ENCODE peak calls at places on chromosome 19, in ten cellular contexts. S is cardiac muscle cell, F is psoas muscle, N is testis, D is Peyer's patch, Z is neural progenitor cell, A is GM23338, I is breast epithelium, Q is tibial nerve, Y is endodermal cell. R is an unnamed sample. For H3K4me1, the result is how much of the 10 kb centered on the place peaks cover.

GRCh38 chr19:6340493-6341201 is 7.2 kb upstream of the ACER1 start:
- DNase-seq in S (no peak), F (no peak), N (no peak), D (no peak), Z (peak), A (peak), I (no peak), Q (no peak), Y (peak), R (no peak)

GRCh38 chr19:38944981-38945506 is 14.3 kb downstream of the MRPS12 start:
- DNase-seq in S (no peak), F (no peak), N (no peak), D (no peak), Z (no peak), A (peak), I (no peak), Q (no peak), Y (peak), R (no peak)

GRCh38 chr19:41214161-41214560 is 4.9 kb upstream of the AXL start:
- DNase-seq in S (no peak), F (no peak), N (no peak), D (no peak), Z (no peak), A (no peak), I (no peak), Q (no peak), Y (no peak), R (no peak)

GRCh38 chr19:6423499-6424189 is 967 bp downstream of the KHSRP start:
- DNase-seq in S (peak), F (no peak), N (peak), D (no peak), Z (peak), A (peak), I (no peak), Q (no peak), Y (peak), R (no peak)

GRCh38 chr19:49057636-49058234 is at the start of gene CGB7:
- DNase-seq in S (peak), F (peak), N (peak), D (peak), Z (peak), A (peak), I (peak), Q (peak), Y (peak), R (peak)

GRCh38 chr19:12996542-12997094 is 1.3 kb downstream of the NFIX start:
- DNase-seq in S (peak), F (no peak), N (no peak), D (no peak), Z (peak), A (peak), I (no peak), Q (peak), Y (peak), R (no peak)

GRCh38 chr19:13118424-13119193 is 545 bp downstream of the NACC1 start:
- DNase-seq in S (peak), F (peak), N (peak), D (peak), Z (peak), A (peak), I (no peak), Q (no peak), Y (peak), R (no peak)

GRCh38 chr19:5036733-5037681 is 68.1 kb downstream of the KDM4B start:
- DNase-seq in S (peak), F (peak), N (peak), D (no peak), Z (no peak), A (no peak), I (no peak), Q (peak), Y (no peak), R (no peak)

GRCh38 chr19:47700934-47701716 is 12.1 kb upstream of the EHD2 start:
- DNase-seq in S (no peak), F (no peak), N (no peak), D (no peak), Z (no peak), A (no peak), I (no peak), Q (no peak), Y (no peak), R (no peak)

GRCh38 chr19:44741841-44742352 is 6.6 kb upstream of the BCL3 start:
- DNase-seq in S (peak), F (peak), N (peak), D (peak), Z (peak), A (no peak), I (peak), Q (peak), Y (peak), R (no peak)

GRCh38 chr19:41265376-41266153 is 1.4 kb downstream of the HNRNPUL1 start:
- DNase-seq in S (peak), F (no peak), N (peak), D (peak), Z (peak), A (peak), I (no peak), Q (no peak), Y (peak), R (peak)

GRCh38 chr19:56273563-56274117 is 1.1 kb downstream of the EDDM13 start:
- DNase-seq in S (peak), F (no peak), N (no peak), D (no peak), Z (no peak), A (no peak), I (no peak), Q (no peak), Y (no peak), R (no peak)

GRCh38 chr19:7975037-7975436 is 30.4 kb downstream of the ELAVL1 start:
- DNase-seq in S (no peak), F (peak), N (no peak), D (no peak), Z (no peak), A (no peak), I (no peak), Q (no peak), Y (no peak), R (no peak)

GRCh38 chr19:40744554-40745401 is 5.5 kb downstream of the ACTMAP start:
- DNase-seq in S (no peak), F (no peak), N (no peak), D (no peak), Z (peak), A (peak), I (no peak), Q (no peak), Y (peak), R (no peak)

GRCh38 chr19:6387372-6387771 is 5.6 kb downstream of the GTF2F1 start:
- DNase-seq in S (no peak), F (no peak), N (no peak), D (no peak), Z (no peak), A (no peak), I (no peak), Q (no peak), Y (no peak), R (no peak)

GRCh38 chr19:3508771-3509535 is 2.8 kb downstream of the FZR1 start:
- DNase-seq in S (no peak), F (no peak), N (no peak), D (no peak), Z (no peak), A (no peak), I (no peak), Q (no peak), Y (no peak), R (no peak)

GRCh38 chr19:409006-409514 is at the start of gene C2CD4C:
- DNase-seq in S (peak), F (no peak), N (no peak), D (peak), Z (peak), A (peak), I (no peak), Q (no peak), Y (peak), R (peak)

GRCh38 chr19:31784631-31785237 is 435.5 kb upstream of the TSHZ3 start:
- DNase-seq in S (no peak), F (no peak), N (peak), D (no peak), Z (peak), A (no peak), I (no peak), Q (peak), Y (peak), R (no peak)

GRCh38 chr19:56403261-56403660 is 871 bp upstream of the ZNF583 start:
- DNase-seq in S (peak), F (no peak), N (no peak), D (no peak), Z (peak), A (no peak), I (no peak), Q (no peak), Y (no peak), R (no peak)

GRCh38 chr19:10544753-10545251 is 1.1 kb downstream of the ATG4D start:
- DNase-seq in S (no peak), F (no peak), N (no peak), D (peak), Z (peak), A (peak), I (no peak), Q (no peak), Y (peak), R (no peak)

GRCh38 chr19:18135712-18136584 is 17.0 kb upstream of the PIK3R2 start:
- DNase-seq in S (no peak), F (no peak), N (no peak), D (peak), Z (no peak), A (no peak), I (no peak), Q (no peak), Y (no peak), R (no peak)

GRCh38 chr19:29089315-29089855 is 123.6 kb downstream of the UQCRFS1 start:
- DNase-seq in S (no peak), F (no peak), N (no peak), D (no peak), Z (no peak), A (no peak), I (no peak), Q (no peak), Y (no peak), R (no peak)

GRCh38 chr19:12913871-12914690 is 5.0 kb downstream of the SYCE2 start:
- DNase-seq in S (peak), F (no peak), N (no peak), D (peak), Z (peak), A (no peak), I (peak), Q (peak), Y (peak), R (peak)

GRCh38 chr19:42173695-42174094 is 41.4 kb upstream of the POU2F2 start:
- DNase-seq in S (no peak), F (no peak), N (no peak), D (no peak), Z (no peak), A (no peak), I (no peak), Q (no peak), Y (no peak), R (no peak)

GRCh38 chr19:52535831-52536800 is 8.6 kb downstream of the ZNF808 start:
- DNase-seq in S (peak), F (peak), N (peak), D (peak), Z (peak), A (peak), I (peak), Q (peak), Y (peak), R (peak)

GRCh38 chr19:34851277-34851804 is 75.4 kb upstream of the ZNF30 start:
- DNase-seq in S (no peak), F (no peak), N (no peak), D (no peak), Z (no peak), A (peak), I (no peak), Q (no peak), Y (peak), R (no peak)

GRCh38 chr19:32456406-32456805 is 50.8 kb downstream of the DPY19L3 start:
- DNase-seq in S (no peak), F (no peak), N (no peak), D (no peak), Z (no peak), A (no peak), I (no peak), Q (no peak), Y (no peak), R (no peak)

GRCh38 chr19:33781536-33781935 is 15.1 kb upstream of the KCTD15 start:
- DNase-seq in S (no peak), F (no peak), N (no peak), D (no peak), Z (no peak), A (no peak), I (no peak), Q (no peak), Y (no peak), R (no peak)

DNA sequence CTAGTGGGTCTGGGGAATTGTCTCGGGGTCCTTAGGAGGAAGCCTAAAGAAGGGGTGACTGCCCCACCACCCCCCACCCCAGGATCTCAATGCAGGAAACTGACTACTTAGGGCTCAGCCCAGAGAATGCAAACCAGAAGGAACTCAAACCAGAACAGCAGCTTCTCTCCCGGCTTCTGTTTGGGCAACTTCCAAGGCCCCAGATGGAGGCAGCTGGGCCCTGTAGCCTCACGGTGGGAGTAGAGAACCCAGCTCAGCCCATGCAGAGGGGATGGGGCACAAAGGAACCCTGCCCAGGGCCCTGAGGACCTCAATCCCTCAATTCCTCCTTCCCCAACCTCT is 2.3 kb downstream of the ADGRE5 start:
- DNase-seq in S (peak), F (no peak), N (no peak), D (no peak), Z (no peak), A (no peak), I (no peak), Q (no peak), Y (no peak), R (no peak)
- H3K4me1 ChIP-seq in S (under half), F (under half), N (under half), D (under half), Z (under half), A (under half), I (under half), Q (under half), Y (under half), R (under half)

GRCh38 chr19:2422951-2423880 is 4.2 kb downstream of the TIMM13 start:
- DNase-seq in S (no peak), F (no peak), N (peak), D (no peak), Z (no peak), A (no peak), I (no peak), Q (no peak), Y (no peak), R (no peak)

GRCh38 chr19:2423913-2424685 is 3.3 kb downstream of the TIMM13 start:
- DNase-seq in S (no peak), F (no peak), N (no peak), D (no peak), Z (no peak), A (no peak), I (no peak), Q (no peak), Y (peak), R (no peak)

GRCh38 chr19:2425622-2426581 is 1.5 kb downstream of the TIMM13 start:
- DNase-seq in S (no peak), F (no peak), N (no peak), D (no peak), Z (no peak), A (no peak), I (no peak), Q (no peak), Y (peak), R (no peak)

GRCh38 chr19:2426661-2427322 is 594 bp downstream of the TIMM13 start:
- DNase-seq in S (peak), F (peak), N (peak), D (peak), Z (peak), A (peak), I (no peak), Q (no peak), Y (peak), R (peak)

DNA sequence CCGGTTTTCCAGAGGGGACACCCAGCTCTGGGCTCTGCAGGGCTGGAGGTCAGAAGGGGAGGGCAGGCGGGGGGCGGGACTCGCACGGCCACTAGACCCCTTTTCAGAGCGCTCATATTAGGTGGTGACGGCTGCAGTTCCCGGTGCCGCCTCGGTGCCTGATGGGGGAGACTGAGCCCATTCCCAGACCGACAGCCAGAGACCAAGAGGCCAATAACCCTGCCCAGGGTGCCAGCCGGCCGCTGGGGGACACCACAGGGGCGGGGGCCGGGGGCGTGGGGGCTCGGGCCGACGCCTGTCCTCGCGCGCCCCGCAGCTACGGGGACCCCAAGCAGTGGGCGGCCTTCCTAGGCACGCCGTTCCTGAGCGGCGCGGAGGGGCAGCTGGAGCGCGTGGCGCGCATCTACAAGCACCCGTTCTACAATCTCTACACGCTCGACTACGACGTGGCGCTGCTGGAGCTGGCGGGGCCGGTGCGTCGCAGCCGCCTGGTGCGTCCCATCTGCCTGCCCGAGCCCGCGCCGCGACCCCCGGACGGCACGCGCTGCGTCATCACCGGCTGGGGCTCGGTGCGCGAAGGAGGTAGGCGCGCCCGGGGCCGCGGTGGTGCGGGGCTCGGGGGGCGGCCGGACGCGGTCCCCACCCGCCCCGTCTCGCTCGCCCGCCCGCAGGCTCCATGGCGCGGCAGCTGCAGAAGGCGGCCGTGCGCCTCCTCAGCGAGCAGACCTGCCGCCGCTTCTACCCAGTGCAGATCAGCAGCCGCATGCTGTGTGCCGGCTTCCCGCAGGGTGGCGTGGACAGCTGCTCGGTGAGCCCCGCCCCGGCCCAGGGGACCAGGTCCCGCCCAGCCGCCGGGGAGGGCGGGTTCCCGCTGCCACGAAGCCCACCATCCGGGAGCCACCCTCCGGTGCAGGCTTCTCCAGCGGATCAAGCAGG is 2.4 kb downstream of the TIMM13 start:
- DNase-seq in S (peak), F (peak), N (peak), D (no peak), Z (peak), A (peak), I (no peak), Q (no peak), Y (peak), R (no peak)
- H3K27ac ChIP-seq in S (no peak), F (peak), N (no peak), D (no peak), Z (no peak), A (no peak), I (no peak), Q (no peak), Y (no peak), R (no peak)

GRCh38 chr19:2170987-2171348 is 7.2 kb downstream of the DOT1L start:
- DNase-seq in S (no peak), F (no peak), N (no peak), D (no peak), Z (no peak), A (no peak), I (no peak), Q (no peak), Y (no peak), R (no peak)
- H3K4me1 ChIP-seq in S (half or more), F (half or more), N (half or more), D (half or more), Z (under half), A (under half), I (under half), Q (half or more), Y (under half), R (half or more)

DNA sequence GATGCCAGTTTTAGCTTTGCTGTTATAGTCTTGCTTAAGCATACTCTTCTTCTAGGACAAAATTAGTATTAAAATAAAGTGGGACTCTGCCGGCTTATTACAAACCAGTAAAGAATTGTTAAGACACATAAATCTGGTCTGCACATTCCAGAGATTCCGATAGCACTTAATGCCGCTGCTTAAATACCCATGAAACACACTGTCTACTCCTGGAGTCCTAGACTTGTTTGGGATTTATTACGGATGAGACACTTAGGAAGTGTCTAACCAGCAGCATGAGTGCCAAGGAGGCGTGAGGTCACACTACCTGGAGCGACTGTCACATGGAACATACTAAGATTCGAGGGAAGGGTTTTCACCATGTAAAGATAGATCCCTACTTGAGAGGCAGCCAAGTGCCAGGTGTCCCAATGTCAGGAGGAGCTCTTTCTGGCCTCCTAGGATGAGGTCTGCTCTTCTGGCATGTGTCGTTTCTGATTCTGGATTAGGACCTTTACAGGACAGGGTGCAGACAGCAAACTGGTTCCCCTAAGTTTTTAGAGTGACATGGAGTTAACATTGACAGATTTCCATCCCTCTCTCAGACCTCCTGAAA is 75.2 kb downstream of the ZNF536 start:
- DNase-seq in S (no peak), F (no peak), N (no peak), D (no peak), Z (no peak), A (no peak), I (no peak), Q (no peak), Y (no peak), R (no peak)
- H3K27ac ChIP-seq in S (no peak), F (no peak), N (no peak), D (no peak), Z (no peak), A (no peak), I (no peak), Q (no peak), Y (no peak), R (no peak)

GRCh38 chr19:2330255-2330631 is 1.8 kb downstream of the SPPL2B start:
- DNase-seq in S (no peak), F (no peak), N (no peak), D (no peak), Z (no peak), A (no peak), I (no peak), Q (no peak), Y (no peak), R (no peak)

GRCh38 chr19:2329528-2329927 is 1.0 kb downstream of the SPPL2B start:
- DNase-seq in S (no peak), F (no peak), N (no peak), D (no peak), Z (peak), A (no peak), I (no peak), Q (no peak), Y (no peak), R (no peak)

GRCh38 chr19:2327773-2328400 is 499 bp downstream of the LSM7 start:
- DNase-seq in S (peak), F (no peak), N (peak), D (peak), Z (peak), A (peak), I (no peak), Q (peak), Y (peak), R (peak)

GRCh38 chr19:2329162-2329505 is 650 bp downstream of the SPPL2B start:
- DNase-seq in S (no peak), F (no peak), N (no peak), D (no peak), Z (no peak), A (no peak), I (no peak), Q (no peak), Y (no peak), R (peak)

DNA sequence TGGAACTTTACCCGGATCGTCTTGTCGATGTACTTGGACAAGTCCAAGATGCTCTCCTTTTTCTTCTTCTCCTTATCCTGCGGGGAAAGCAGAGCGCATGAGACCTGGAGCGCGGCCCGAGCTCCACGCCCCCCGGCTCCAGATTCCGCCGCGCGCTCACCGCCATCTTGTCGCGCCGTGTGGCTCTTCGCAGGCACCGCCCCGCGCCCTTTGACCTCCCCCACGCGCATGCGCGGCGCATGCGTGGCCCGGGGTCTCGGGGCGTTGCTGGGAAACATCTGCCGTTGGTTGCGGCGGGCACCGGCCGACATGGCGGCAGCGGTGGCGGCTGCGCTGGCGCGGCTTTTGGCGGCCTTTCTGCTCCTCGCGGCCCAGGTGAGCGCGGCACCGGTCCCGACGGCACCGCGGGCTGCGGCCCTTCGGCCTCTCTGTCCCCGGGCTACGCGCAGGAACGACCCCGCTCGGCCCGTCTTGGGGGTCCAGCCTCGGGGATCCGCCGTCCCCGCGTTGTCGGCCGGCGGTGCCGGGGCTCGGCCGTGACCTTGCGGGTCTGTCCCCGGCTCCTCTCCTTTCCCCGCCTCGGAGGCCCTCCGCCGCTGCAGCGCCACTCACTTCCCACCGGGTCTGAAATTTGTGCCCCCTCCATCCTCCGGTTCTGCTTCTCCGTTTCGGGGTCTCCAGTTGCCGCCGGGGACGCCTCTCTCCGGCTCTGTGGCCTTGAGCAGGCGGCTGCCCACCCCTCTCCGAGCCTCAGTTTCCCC is at the start of the genes LSM7 and SPPL2B:
- DNase-seq in S (peak), F (peak), N (peak), D (peak), Z (peak), A (peak), I (peak), Q (peak), Y (peak), R (peak)
- H3K4me1 ChIP-seq in S (under half), F (under half), N (under half), D (under half), Z (under half), A (under half), I (under half), Q (half or more), Y (under half), R (under half)

R was measured in CD4-positive, alpha-beta memory T cell.